ENCODE peak calls at places on chromosomes 4 and X, in four cellular contexts. A is left ventricle myocardium inferior, F is trophoblast cell, E is AG04450. B is an unnamed sample. For H3K9me3, the result is how much of the 10 kb centered on the place peaks cover.

GRCh38 chr4:80922951-80923350 is 107.6 kb upstream of the BMP3 start:
- DNase-seq in A (no peak), F (no peak), E (no peak), B (no peak)

GRCh38 chr4:8289151-8289750 is 19.7 kb downstream of the HTRA3 start:
- DNase-seq in F (peak), A (no peak), E (no peak), B (no peak)

GRCh38 chrX:48700951-48701653 is 4.6 kb downstream of the SUV39H1 start:
- DNase-seq in F (peak), A (no peak), E (no peak), B (no peak)

GRCh38 chr4:186473933-186474332 is 81.4 kb downstream of the MTNR1A start:
- DNase-seq in E (no peak), A (no peak), F (no peak), B (no peak)

GRCh38 chr4:70903282-70903603 is 1.1 kb downstream of the MOB1B start:
- DNase-seq in A (no peak), E (no peak), F (no peak), B (no peak)

GRCh38 chr4:37794046-37794445 is 32.4 kb upstream of the PGM2 start:
- DNase-seq in A (no peak), E (no peak), F (no peak), B (no peak)

GRCh38 chr4:112167790-112168189 is 22.5 kb downstream of the FAM241A start:
- DNase-seq in A (no peak), E (no peak), F (no peak), B (peak)

GRCh38 chrX:86021652-86022289 is 25.6 kb downstream of the CHM start:
- DNase-seq in E (no peak), F (no peak), A (no peak), B (no peak)

GRCh38 chr4:1708581-1708980 is 3.5 kb downstream of the SLBP start:
- DNase-seq in E (no peak), F (peak), A (no peak), B (no peak)

GRCh38 chr4:166277406-166277805 is 404.4 kb downstream of the TLL1 start:
- DNase-seq in A (no peak), F (no peak), E (no peak), B (no peak)

GRCh38 chrX:22357621-22358020 is 84.9 kb downstream of the CBLL2 start:
- DNase-seq in F (no peak), E (no peak), A (no peak), B (no peak)

GRCh38 chr4:8922481-8922880 is 50.8 kb upstream of the HMX1 start:
- DNase-seq in F (no peak), E (no peak), A (no peak), B (no peak)

GRCh38 chrX:70479197-70479969 is 34.7 kb downstream of the DLG3 start:
- DNase-seq in A (no peak), F (no peak), E (peak), B (no peak)

GRCh38 chr4:110619001-110619350 is 3.9 kb downstream of the PITX2 start:
- DNase-seq in F (no peak), E (no peak), A (no peak), B (no peak)

GRCh38 chr4:153249199-153250154 is 45.2 kb downstream of the TRIM2 start:
- DNase-seq in E (peak), F (peak), A (peak), B (no peak)

GRCh38 chr4:127965803-127966175 is 583 bp downstream of the ABHD18 start:
- DNase-seq in A (peak), F (peak), E (no peak), B (no peak)

GRCh38 chr4:55373461-55373860 is 22.3 kb upstream of the TMEM165 start:
- DNase-seq in F (no peak), E (no peak), A (no peak), B (no peak)

GRCh38 chrX:132957211-132958085 is 981 bp downstream of the HS6ST2 start:
- DNase-seq in A (no peak), E (no peak), F (no peak), B (no peak)

GRCh38 chrX:153880440-153880815 is 5.5 kb downstream of the L1CAM start:
- DNase-seq in F (no peak), E (no peak), A (no peak), B (no peak)

GRCh38 chr4:56906534-56906933 is 1.2 kb upstream of the REST start:
- DNase-seq in A (no peak), E (no peak), F (no peak), B (no peak)

GRCh38 chr4:31692407-31692940 is 972.3 kb downstream of the PCDH7 start:
- DNase-seq in E (no peak), A (no peak), F (no peak), B (no peak)

GRCh38 chr4:106329027-106329618 is 12.8 kb downstream of the AIMP1 start:
- DNase-seq in A (no peak), E (peak), F (peak), B (peak)

GRCh38 chr4:112330921-112331320 is 33.8 kb downstream of the ALPK1 start:
- DNase-seq in E (no peak), F (no peak), A (no peak), B (no peak)

GRCh38 chr4:98473046-98473445 is 185.4 kb downstream of the TSPAN5 start:
- DNase-seq in E (no peak), F (no peak), A (no peak), B (no peak)

GRCh38 chrX:7586126-7586525 is 256.8 kb upstream of the VCX start:
- DNase-seq in A (no peak), F (no peak), E (no peak), B (no peak)

GRCh38 chr4:164293181-164293580 is 460.8 kb upstream of the SMIM31 start:
- DNase-seq in F (no peak), A (no peak), E (no peak), B (no peak)

GRCh38 chr4:15003441-15003890 is 1.2 kb downstream of the CPEB2 start:
- DNase-seq in A (peak), E (no peak), F (no peak), B (no peak)

GRCh38 chr4:137852326-137852725 is 320.0 kb upstream of the PCDH18 start:
- DNase-seq in F (no peak), A (no peak), E (no peak), B (no peak)

GRCh38 chr4:1328267-1329155 is 18.5 kb upstream of the UVSSA start:
- DNase-seq in A (no peak), E (no peak), F (no peak), B (no peak)

GRCh38 chr4:97496298-97496873 is 646.9 kb downstream of the STPG2 start:
- DNase-seq in A (no peak), F (no peak), E (no peak), B (no peak)

GRCh38 chrX:39409246-39409917 is 608.1 kb downstream of the MID1IP1 start:
- DNase-seq in E (no peak), F (no peak), A (no peak), B (no peak)

GRCh38 chr4:176309772-176310171 is 10.0 kb upstream of the SPCS3 start:
- DNase-seq in A (no peak), E (no peak), F (no peak), B (no peak)

GRCh38 chr4:6109842-6110560 is 90.3 kb downstream of the JAKMIP1 start:
- DNase-seq in A (no peak), E (no peak), F (no peak), B (no peak)

GRCh38 chr4:7328913-7329638 is 105.7 kb downstream of the PSAPL1 start:
- DNase-seq in A (peak), E (peak), F (no peak), B (no peak)

GRCh38 chr4:13201241-13201640 is 282.9 kb downstream of the RAB28 start:
- DNase-seq in F (no peak), E (no peak), A (no peak), B (no peak)

GRCh38 chr4:13193662-13194061 is 290.5 kb downstream of the RAB28 start:
- DNase-seq in F (no peak), E (no peak), A (no peak), B (no peak)

GRCh38 chr4:13196721-13197120 is 287.4 kb downstream of the RAB28 start:
- DNase-seq in F (no peak), A (peak), E (no peak), B (no peak)
- H3K9me3 ChIP-seq in F (under half), A (under half), E (under half), B (under half)

GRCh38 chr4:100190643-100191600 is 654 bp upstream of the DDIT4L start:
- DNase-seq in F (peak), A (no peak), E (no peak), B (no peak)
- H3K27ac ChIP-seq in F (no peak), A (no peak), E (no peak), B (no peak)

DNA sequence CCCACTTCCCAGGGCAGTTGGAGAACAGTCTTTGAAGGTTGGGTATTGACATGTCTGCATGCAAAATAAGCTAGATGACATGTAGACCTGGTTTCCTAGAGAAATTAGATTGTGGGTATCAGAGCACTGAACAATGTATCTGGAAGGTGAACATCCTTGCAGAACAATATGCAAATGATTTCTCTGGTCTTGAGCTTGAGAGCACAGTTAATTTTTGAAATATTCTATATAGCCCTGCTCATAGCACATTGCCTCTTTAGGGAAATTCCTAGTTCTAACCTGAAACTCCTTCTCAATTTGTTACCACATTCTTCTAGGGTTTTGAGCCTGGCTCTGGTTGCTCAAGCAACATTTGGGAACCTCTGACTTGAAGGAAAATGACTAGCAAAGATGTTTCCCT is 41.6 kb upstream of the LAS1L start:
- DNase-seq in F (no peak), A (no peak), E (no peak), B (no peak)
- H3K9me3 ChIP-seq in F (under half), A (under half), E (under half), B (under half)

DNA sequence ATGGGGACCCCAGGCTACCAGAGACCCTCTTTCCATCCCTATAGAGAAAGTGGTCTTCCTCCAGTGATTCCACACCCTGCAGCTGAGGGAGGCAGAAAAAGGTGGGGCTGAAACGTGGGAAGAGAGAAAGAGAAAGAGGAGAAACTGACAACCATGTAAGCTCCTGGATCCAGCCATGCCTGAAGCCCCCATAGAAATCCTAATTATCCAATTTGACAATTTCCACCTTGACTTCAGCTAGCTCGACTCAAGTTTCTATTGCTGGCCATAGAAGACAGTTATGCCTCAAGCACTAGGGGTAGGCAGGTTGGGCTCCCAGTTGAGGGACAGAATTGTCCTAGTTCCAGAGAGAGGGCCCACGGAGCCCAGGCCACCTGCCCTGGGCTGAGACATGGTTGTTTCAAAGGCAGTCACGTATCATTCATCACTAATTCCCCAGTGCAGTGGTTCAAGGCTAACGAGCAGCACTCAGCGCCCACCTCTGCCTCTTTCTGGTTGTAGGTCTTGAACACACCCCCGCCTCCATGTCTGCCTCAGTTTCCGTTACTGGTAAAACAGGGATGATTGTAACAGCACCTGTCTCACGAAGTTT is 39.8 kb upstream of the ASMTL start:
- DNase-seq in F (no peak), A (no peak), E (no peak), B (no peak)
- H3K27ac ChIP-seq in F (no peak), A (no peak), E (no peak), B (no peak)

DNA sequence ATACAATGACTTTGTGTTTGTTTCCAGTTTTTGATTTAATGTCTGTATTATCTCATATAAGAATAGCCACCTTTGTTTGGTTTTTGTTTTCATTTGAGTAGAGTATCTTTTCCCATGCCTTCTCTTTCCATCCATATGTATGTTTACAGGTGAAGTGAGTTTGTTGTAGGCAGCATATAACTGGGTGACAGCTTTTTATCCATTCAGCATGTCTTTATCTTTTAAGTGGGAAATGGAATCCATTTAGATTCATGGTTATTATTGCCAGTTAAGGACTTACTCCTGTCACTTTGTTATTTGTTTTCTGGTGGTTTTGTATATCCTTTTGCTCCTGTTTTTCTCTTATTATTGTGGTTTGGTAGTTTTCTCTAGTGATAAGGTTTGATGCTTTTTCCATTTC is 34.3 kb downstream of the SCLT1 start:
- DNase-seq in F (no peak), E (no peak), A (no peak), B (no peak)
- H3K9me3 ChIP-seq in F (under half), E (under half), A (half or more), B (under half)

DNA sequence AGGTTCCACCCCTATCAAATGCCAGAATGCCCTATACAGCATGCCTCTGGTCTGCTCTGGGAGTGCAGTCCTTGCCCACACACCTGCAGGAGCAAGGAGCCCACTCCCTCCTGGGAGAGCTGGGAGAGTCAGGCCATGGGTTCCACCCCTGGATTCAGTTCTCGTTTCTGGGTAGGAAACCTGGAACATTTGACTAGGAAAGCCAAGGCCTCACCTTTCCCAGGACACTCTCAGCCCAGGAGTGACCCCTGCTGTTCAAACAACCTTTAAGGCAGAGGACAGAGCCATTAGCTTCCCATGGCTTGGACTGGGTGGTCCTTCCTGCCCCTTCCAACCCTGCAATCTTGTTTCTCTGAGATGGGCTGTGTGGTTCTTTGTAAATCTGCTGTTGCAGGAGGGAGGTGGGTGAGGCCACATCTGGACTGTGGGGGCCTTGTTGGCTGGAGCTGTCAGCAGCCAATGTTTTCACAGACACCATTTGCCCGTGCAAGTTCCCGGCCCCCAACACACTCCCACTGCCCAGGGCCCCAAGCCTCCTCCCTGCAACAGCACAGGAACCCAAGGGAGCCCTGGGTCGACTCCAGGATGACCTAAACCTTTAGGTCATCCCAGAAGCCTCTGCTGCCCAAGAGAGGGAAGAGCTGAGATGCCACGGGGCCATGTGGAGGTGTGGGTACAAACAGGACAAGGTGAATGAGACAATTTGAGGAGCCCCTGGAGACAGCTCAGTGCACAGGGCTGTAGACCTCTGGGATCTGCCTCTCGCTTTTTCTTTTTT is 104.4 kb downstream of the PJA1 start:
- DNase-seq in A (peak), F (no peak), E (no peak), B (no peak)
- H3K27ac ChIP-seq in A (no peak), F (no peak), E (no peak), B (no peak)

GRCh38 chr4:160180206-160180605 is 1077.3 kb downstream of the RAPGEF2 start:
- DNase-seq in A (no peak), E (no peak), F (no peak), B (no peak)

DNA sequence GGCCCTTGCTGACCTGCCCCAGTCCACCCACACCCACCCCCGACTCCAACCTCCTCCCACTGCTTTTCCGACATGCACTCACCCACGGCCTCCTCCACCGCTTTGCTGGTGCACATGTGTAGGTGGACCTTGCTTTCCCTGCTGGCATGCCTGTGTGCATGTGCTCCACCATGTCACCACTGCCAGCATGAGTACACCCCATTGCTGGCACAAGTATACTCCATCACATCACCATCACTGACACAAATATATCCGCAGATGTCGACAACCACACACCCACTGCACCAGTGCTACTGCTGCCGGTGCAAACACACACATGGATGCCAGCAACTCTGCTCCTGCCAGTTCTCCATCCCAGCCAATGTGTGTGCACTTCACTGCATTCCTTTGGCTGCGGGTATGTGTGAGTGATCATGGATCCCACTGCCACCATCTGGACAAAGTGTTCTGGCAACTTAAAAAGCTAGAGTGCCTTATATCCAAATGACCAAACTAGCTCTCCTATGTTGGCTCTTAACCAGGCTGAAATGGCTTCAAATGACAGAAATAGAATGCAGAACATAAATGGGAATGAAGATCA is 1072.3 kb downstream of the RAPGEF2 start:
- DNase-seq in F (no peak), E (no peak), A (no peak), B (no peak)
- H3K9me3 ChIP-seq in F (under half), E (under half), A (under half), B (under half)

DNA sequence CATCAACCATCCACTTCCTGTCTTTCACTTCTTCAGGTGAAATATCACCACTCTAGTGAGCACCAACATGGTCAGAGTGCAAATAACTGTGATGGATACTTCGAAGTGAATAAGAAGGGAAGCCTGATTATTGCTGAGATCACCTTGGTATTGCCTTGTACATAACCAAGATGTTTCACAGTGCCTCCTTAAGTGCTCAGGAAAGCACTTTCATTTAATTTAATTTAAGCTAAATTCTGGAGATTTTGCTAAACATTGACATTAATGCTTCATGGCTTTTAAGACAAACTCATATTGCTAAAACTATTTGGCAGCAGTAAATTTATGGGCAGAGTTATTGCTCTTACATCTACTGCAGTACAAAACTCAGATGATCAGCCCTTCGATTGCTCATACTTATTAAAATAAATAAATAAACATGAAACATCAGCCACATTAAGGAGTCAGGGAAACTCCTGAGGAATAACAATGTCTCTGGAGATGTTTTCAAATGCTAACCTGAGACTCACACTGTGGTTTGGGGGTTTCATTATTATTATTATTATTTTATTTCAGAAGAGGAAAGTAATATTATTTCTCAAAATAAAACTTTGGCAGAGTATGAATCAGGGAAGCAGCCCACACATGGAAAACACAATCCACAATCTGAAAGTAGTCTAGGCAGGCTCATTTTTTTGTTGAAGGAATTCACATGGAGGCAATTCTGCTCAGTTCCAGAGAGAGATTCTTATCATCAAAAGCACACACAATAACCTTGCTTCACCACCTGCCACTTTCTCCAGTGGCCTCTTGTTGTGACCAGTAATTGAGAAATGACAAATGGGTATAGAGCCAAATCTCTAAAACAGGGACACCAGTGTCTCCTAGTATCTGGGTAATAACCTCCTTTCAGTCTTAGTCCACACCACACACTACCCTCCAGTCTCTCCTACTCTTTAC is 344.2 kb downstream of the MAPK10 start:
- DNase-seq in A (no peak), E (no peak), F (peak), B (no peak)
- H3K27ac ChIP-seq in A (no peak), E (no peak), F (no peak), B (no peak)

DNA sequence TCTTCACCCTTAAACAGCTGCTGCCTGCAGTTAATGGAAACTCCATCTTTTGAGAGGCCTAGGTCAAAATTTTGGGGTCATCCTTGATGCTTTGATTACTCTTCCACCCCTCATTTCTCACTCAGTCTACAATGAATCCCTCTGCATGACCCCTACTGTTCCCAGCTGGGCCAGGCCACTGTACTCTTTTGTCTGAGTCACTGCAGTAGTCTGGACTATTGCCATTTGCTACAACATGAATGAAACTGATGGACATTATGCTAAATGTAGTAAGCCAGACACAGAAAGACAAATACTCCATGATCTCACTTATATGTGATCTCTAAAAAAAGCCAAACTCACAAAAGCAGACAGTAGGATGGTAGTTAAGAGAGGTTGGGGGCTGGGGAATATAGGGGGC is 28.3 kb downstream of the STK32B start:
- DNase-seq in E (no peak), F (no peak), A (no peak), B (no peak)
- H3K9me3 ChIP-seq in E (under half), F (under half), A (under half), B (under half)

B was measured in keratinocyte.